ENCODE peak calls at places on chromosomes 1 and 21, in ten cellular contexts. T is mucosa of descending colon, J is AG10803, C is pancreas, V is lung, L is Caco-2, F is left lung, U is thoracic aorta, B is fibroblast of mammary gland, H is AG04450. I is an unnamed sample.

GRCh38 chr1:203176744-203177460 is 1.3 kb upstream of the MYBPH start:
- DNase-seq in T (no peak), J (no peak), C (no peak), V (no peak), L (no peak), F (no peak), U (no peak), B (peak; percentile 50), H (no peak), I (no peak)

GRCh38 chr1:114286179-114286578 is 132.5 kb upstream of the SYT6 start:
- DNase-seq in T (no peak), J (peak; percentile 57), C (no peak), V (no peak), L (no peak), F (no peak), U (no peak), B (peak; percentile 44), H (no peak), I (no peak)

GRCh38 chr1:89499320-89499719 is 25.3 kb upstream of the LRRC8B start:
- DNase-seq in T (no peak), J (no peak), C (no peak), V (peak; percentile 51), L (no peak), F (no peak), U (no peak), B (no peak), H (no peak), I (no peak)

GRCh38 chr1:85584264-85584781 is 3.8 kb downstream of the CCN1 start:
- DNase-seq in T (no peak), J (peak; percentile 97), C (no peak), V (no peak), L (no peak), F (no peak), U (no peak), B (peak; percentile 92), H (peak; percentile 86), I (peak; percentile 97)

GRCh38 chr1:36520771-36521420 is 38.2 kb upstream of the CSF3R start:
- DNase-seq in T (no peak), J (no peak), C (no peak), V (no peak), L (no peak), F (no peak), U (no peak), B (no peak), H (no peak), I (no peak)

GRCh38 chr1:144101397-144102050 is 129.7 kb upstream of the FAM72C start:
- DNase-seq in T (peak; percentile 16), J (peak; percentile 5), C (peak; percentile 94), V (peak; percentile 36), L (peak; percentile 46), F (peak; percentile 88), U (peak; percentile 7), B (peak; percentile 13), H (no peak), I (no peak)

GRCh38 chr1:89965203-89965900 is 29.6 kb upstream of the ZNF326 start:
- DNase-seq in T (no peak), J (no peak), C (no peak), V (no peak), L (no peak), F (no peak), U (no peak), B (no peak), H (no peak), I (no peak)

GRCh38 chr1:3561801-3562200 is 49.5 kb downstream of the MEGF6 start:
- DNase-seq in T (no peak), J (no peak), C (no peak), V (no peak), L (no peak), F (no peak), U (no peak), B (no peak), H (no peak), I (no peak)

DNA sequence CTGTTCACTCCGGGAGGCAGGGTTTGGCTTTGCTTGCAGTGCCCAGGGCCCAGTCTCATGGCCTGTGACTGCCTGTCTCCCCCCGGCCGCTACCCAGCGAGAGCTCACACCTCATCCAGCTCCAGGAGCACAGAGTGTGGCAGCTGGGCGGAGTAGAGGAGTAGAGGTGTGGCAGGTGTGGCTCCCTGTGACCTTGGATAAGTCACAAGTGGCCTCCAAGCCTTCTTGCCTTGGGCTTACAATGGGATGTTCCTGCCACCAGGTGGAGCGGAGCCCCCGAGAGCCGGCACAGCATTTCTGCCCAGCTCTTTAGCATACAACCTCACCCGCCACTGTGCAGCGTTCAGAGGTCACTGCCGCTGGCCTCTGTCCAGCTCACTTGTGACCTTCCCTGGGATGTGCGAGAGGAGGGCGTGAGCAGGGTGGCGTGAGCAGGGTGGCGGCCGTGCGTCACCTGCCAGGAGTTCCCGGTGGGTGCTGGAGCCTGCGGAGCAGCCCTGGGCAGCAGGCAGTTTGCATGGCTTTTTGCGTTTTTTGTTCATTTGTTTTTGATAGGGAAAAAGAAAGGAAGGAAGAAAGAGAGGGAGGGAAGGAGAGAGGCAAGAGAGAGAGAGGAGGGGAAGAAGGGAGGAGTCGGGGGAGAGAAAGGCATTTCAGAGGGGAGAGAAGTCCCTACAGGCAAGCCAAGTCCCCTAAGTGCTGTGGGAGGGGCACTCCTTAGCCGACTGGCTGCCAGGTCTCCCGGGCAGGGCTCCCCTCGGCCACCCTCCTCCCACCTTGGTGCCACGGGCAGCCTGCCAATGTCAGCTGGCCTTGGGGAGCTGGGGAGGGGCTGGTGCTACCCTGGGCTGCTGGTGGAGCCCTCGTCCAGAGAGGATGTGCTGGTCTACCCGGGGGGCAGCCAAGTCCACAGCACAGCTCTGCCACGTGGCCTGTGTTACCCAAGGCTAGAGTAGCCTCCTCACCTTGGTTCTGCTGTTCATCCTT is 42.6 kb downstream of the CRYAA start:
- DNase-seq in T (peak; percentile 86), J (no peak), C (peak; percentile 89), V (peak; percentile 72), L (peak; percentile 30), F (peak; percentile 83), U (no peak), B (no peak), H (no peak), I (no peak)
- TF ChIP-seq CTCF in T (no peak), J (peak; percentile 27), C (no peak), V (no peak), L (no peak), F (peak; percentile 38), U (no peak), B (no peak), H (peak; percentile 30), I (peak; percentile 8)

DNA sequence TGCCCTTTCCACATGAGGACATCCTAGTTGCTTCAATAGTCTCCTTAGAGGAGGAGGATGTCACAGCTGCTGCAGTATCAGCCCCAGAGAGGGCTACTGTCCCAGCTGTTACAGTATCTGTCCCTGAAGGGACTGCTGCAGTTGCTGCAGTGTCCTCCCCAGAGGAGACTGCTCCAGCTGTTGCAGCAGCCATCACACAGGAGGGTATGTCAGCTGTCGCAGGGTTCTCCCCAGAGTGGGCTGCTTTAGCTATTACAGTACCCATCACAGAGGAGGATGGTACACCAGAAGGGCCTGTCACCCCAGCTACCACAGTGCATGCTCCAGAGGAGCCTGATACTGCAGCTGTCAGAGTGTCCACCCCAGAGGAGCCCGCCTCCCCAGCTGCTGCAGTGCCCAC is 78.5 kb upstream of the BMP8A start:
- DNase-seq in T (no peak), J (no peak), C (no peak), V (no peak), L (no peak), F (no peak), U (no peak), B (no peak), H (no peak), I (no peak)
- H3K4me3 ChIP-seq in T (no peak overlapping the region), J (peak overlapping the region; percentile 82), C (no peak overlapping the region), V (no peak overlapping the region), L (no peak overlapping the region), F (no peak overlapping the region), U (peak overlapping the region; percentile 2), B (no peak overlapping the region), H (peak overlapping the region; percentile 18), I (no peak overlapping the region)

GRCh38 chr1:222798111-222798510 is 16.7 kb upstream of the DISP1 start:
- DNase-seq in T (no peak), J (peak; percentile 21), C (no peak), V (no peak), L (peak; percentile 48), F (no peak), U (no peak), B (peak; percentile 60), H (no peak), I (no peak)

GRCh38 chr1:222791006-222791710 is 23.7 kb upstream of the DISP1 start:
- DNase-seq in T (no peak), J (no peak), C (no peak), V (no peak), L (no peak), F (no peak), U (no peak), B (no peak), H (no peak), I (no peak)

GRCh38 chr1:222798975-222799374 is 15.9 kb upstream of the DISP1 start:
- DNase-seq in T (no peak), J (no peak), C (no peak), V (no peak), L (no peak), F (no peak), U (no peak), B (no peak), H (no peak), I (no peak)

GRCh38 chr1:222792744-222793143 is 22.1 kb upstream of the DISP1 start:
- DNase-seq in T (no peak), J (peak; percentile 18), C (no peak), V (no peak), L (no peak), F (no peak), U (no peak), B (peak; percentile 42), H (no peak), I (no peak)

DNA sequence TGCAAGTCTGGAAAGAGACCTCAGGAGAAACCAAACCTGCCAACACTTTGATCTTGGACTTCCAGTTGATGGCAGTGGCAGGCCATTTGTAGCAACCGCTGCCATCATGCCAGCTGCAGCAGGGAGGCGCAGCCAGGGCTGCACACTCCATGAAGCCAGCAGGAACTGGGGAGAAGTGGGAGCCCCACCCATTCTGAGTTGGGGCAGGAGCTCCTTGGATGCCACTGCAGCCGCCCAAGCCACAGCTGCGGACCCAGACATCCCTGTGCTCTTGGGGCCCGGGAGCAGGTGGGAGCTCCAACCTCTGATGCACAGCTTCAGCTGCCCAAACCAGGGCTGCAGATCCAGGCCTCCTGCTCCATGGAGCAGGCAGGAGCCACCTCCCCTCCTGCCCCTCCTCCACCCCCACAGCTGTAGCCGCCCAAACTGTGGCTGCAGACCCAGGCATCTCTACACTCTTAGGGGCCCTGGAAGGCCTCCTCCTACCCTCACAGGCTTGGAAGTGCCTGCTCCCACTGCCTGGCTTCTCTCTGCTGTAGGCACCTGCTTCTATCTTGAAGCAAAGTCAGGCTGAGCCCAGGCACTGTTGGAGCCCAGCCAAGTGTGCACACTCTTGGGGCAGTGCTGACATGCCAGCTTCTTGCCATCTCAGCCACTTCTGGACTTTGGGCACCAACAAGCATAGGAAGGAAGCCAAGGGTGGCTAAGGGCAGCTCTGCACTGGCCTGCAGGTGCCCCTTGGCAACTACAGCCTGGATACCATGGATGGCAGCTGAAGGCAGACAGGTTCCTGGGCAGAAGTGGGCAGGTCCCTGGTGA is 20.0 kb upstream of the DISP1 start:
- DNase-seq in T (no peak), J (peak; percentile 5), C (peak; percentile 72), V (no peak), L (no peak), F (no peak), U (no peak), B (no peak), H (no peak), I (no peak)
- TF ChIP-seq CTCF in T (no peak), J (no peak), C (no peak), V (peak; percentile 3), L (peak; percentile 24), F (no peak), U (no peak), B (peak; percentile 16), H (no peak), I (no peak)

GRCh38 chr1:235367000-235367908 is at the start of gene TBCE:
- DNase-seq in T (peak; percentile 97), J (peak; percentile 95), C (peak; percentile 98), V (peak; percentile 98), L (peak; percentile 99), F (peak; percentile 99), U (peak; percentile 91), B (peak; percentile 97), H (peak; percentile 89), I (peak; percentile 81)

GRCh38 chr1:235369802-235370201 is 2.6 kb downstream of the TBCE start:
- DNase-seq in T (no peak), J (no peak), C (no peak), V (no peak), L (no peak), F (no peak), U (no peak), B (no peak), H (no peak), I (no peak)

GRCh38 chr1:235366286-235366685 is 941 bp upstream of the TBCE start:
- DNase-seq in T (no peak), J (no peak), C (no peak), V (no peak), L (no peak), F (no peak), U (no peak), B (no peak), H (no peak), I (no peak)

GRCh38 chr1:235368428-235368827 is 1.2 kb downstream of the TBCE start:
- DNase-seq in T (no peak), J (no peak), C (no peak), V (no peak), L (no peak), F (no peak), U (no peak), B (no peak), H (no peak), I (no peak)
- H3K4me3 ChIP-seq in T (no peak overlapping the region), J (peak overlapping the region; percentile 96), C (no peak overlapping the region), V (no peak overlapping the region), L (peak overlapping the region; percentile 62), F (peak overlapping the region; percentile 54), U (peak overlapping the region; percentile 90), B (peak overlapping the region; percentile 94), H (peak overlapping the region; percentile 54), I (peak overlapping the region; percentile 44)

I was measured in AG04449.